ENCODE peak calls at places on chromosomes 13 and 19, in seven cellular contexts. One of them, this sample, is unnamed.

GRCh38 chr13:31064636-31065035 is 97.1 kb downstream of the HSPH1 start:
- DNase-seq in T-helper 2 cell treated with Interferon-gamma antibody and Interleukin-4, amounts not matched to agents 5 μg/mL and 100 μg/mL, for 36 hours: no peak
- DNase-seq in adrenal gland: no peak
- DNase-seq in activated CD4-positive, alpha-beta T cell treated with anti-CD3 and anti-CD28 coated beads, Interleukin-2, amount 10 ng/mL, durations not matched to agents 7 days and 5 days: no peak
- DNase-seq in activated CD8-positive, alpha-beta memory T cell treated with anti-CD3 and anti-CD28 coated beads for 1 hour: no peak
- DNase-seq in activated CD4-positive, CD25-positive, alpha-beta regulatory T cell treated with anti-CD3 and anti-CD28 coated beads, Interleukin-2, amount 50 U/mL, for 72 hours: no peak
- DNase-seq in ELF-1: no peak
- DNase-seq in this sample: no peak

GRCh38 chr13:49840266-49840665 is 47.8 kb upstream of the KPNA3 start:
- DNase-seq in adrenal gland: peak; percentile 33
- DNase-seq in activated CD4-positive, alpha-beta T cell treated with anti-CD3 and anti-CD28 coated beads, Interleukin-2, amount 10 ng/mL, durations not matched to agents 7 days and 5 days: no peak
- DNase-seq in ELF-1: no peak
- DNase-seq in T-helper 2 cell treated with Interferon-gamma antibody and Interleukin-4, amounts not matched to agents 5 μg/mL and 100 μg/mL, for 36 hours: no peak
- DNase-seq in activated CD8-positive, alpha-beta memory T cell treated with anti-CD3 and anti-CD28 coated beads for 1 hour: no peak
- DNase-seq in activated CD4-positive, CD25-positive, alpha-beta regulatory T cell treated with anti-CD3 and anti-CD28 coated beads, Interleukin-2, amount 50 U/mL, for 72 hours: no peak
- DNase-seq in this sample: no peak

GRCh38 chr19:33673258-33673875 is 51.6 kb downstream of the CHST8 start:
- DNase-seq in adrenal gland: no peak
- DNase-seq in T-helper 2 cell treated with Interferon-gamma antibody and Interleukin-4, amounts not matched to agents 5 μg/mL and 100 μg/mL, for 36 hours: no peak
- DNase-seq in activated CD4-positive, alpha-beta T cell treated with anti-CD3 and anti-CD28 coated beads, Interleukin-2, amount 10 ng/mL, durations not matched to agents 7 days and 5 days: no peak
- DNase-seq in activated CD4-positive, CD25-positive, alpha-beta regulatory T cell treated with anti-CD3 and anti-CD28 coated beads, Interleukin-2, amount 50 U/mL, for 72 hours: no peak
- DNase-seq in ELF-1: no peak
- DNase-seq in activated CD8-positive, alpha-beta memory T cell treated with anti-CD3 and anti-CD28 coated beads for 1 hour: no peak
- DNase-seq in this sample: no peak

GRCh38 chr19:58196911-58197616 is 14.2 kb downstream of the ZNF274 start:
- DNase-seq in ELF-1: peak; percentile 27
- DNase-seq in activated CD8-positive, alpha-beta memory T cell treated with anti-CD3 and anti-CD28 coated beads for 1 hour: no peak
- DNase-seq in activated CD4-positive, CD25-positive, alpha-beta regulatory T cell treated with anti-CD3 and anti-CD28 coated beads, Interleukin-2, amount 50 U/mL, for 72 hours: no peak
- DNase-seq in activated CD4-positive, alpha-beta T cell treated with anti-CD3 and anti-CD28 coated beads, Interleukin-2, amount 10 ng/mL, durations not matched to agents 7 days and 5 days: no peak
- DNase-seq in adrenal gland: no peak
- DNase-seq in T-helper 2 cell treated with Interferon-gamma antibody and Interleukin-4, amounts not matched to agents 5 μg/mL and 100 μg/mL, for 36 hours: no peak
- DNase-seq in this sample: no peak

GRCh38 chr19:42225718-42226292 is 5.7 kb downstream of the ZNF526 start:
- DNase-seq in ELF-1: no peak
- DNase-seq in activated CD8-positive, alpha-beta memory T cell treated with anti-CD3 and anti-CD28 coated beads for 1 hour: no peak
- DNase-seq in T-helper 2 cell treated with Interferon-gamma antibody and Interleukin-4, amounts not matched to agents 5 μg/mL and 100 μg/mL, for 36 hours: no peak
- DNase-seq in activated CD4-positive, CD25-positive, alpha-beta regulatory T cell treated with anti-CD3 and anti-CD28 coated beads, Interleukin-2, amount 50 U/mL, for 72 hours: no peak
- DNase-seq in adrenal gland: no peak
- DNase-seq in activated CD4-positive, alpha-beta T cell treated with anti-CD3 and anti-CD28 coated beads, Interleukin-2, amount 10 ng/mL, durations not matched to agents 7 days and 5 days: no peak
- DNase-seq in this sample: no peak

GRCh38 chr13:76014618-76015315 is 378.6 kb downstream of the LMO7 start:
- DNase-seq in activated CD4-positive, CD25-positive, alpha-beta regulatory T cell treated with anti-CD3 and anti-CD28 coated beads, Interleukin-2, amount 50 U/mL, for 72 hours: no peak
- DNase-seq in adrenal gland: no peak
- DNase-seq in ELF-1: no peak
- DNase-seq in activated CD8-positive, alpha-beta memory T cell treated with anti-CD3 and anti-CD28 coated beads for 1 hour: no peak
- DNase-seq in T-helper 2 cell treated with Interferon-gamma antibody and Interleukin-4, amounts not matched to agents 5 μg/mL and 100 μg/mL, for 36 hours: no peak
- DNase-seq in activated CD4-positive, alpha-beta T cell treated with anti-CD3 and anti-CD28 coated beads, Interleukin-2, amount 10 ng/mL, durations not matched to agents 7 days and 5 days: no peak
- DNase-seq in this sample: no peak

GRCh38 chr19:20858218-20858617 is 64.8 kb upstream of the ZNF85 start:
- DNase-seq in adrenal gland: no peak
- DNase-seq in activated CD4-positive, CD25-positive, alpha-beta regulatory T cell treated with anti-CD3 and anti-CD28 coated beads, Interleukin-2, amount 50 U/mL, for 72 hours: no peak
- DNase-seq in activated CD8-positive, alpha-beta memory T cell treated with anti-CD3 and anti-CD28 coated beads for 1 hour: no peak
- DNase-seq in T-helper 2 cell treated with Interferon-gamma antibody and Interleukin-4, amounts not matched to agents 5 μg/mL and 100 μg/mL, for 36 hours: no peak
- DNase-seq in activated CD4-positive, alpha-beta T cell treated with anti-CD3 and anti-CD28 coated beads, Interleukin-2, amount 10 ng/mL, durations not matched to agents 7 days and 5 days: no peak
- DNase-seq in ELF-1: peak; percentile 6
- DNase-seq in this sample: no peak

GRCh38 chr19:8423821-8424223 is 10.7 kb downstream of the MARCHF2 start:
- DNase-seq in activated CD4-positive, alpha-beta T cell treated with anti-CD3 and anti-CD28 coated beads, Interleukin-2, amount 10 ng/mL, durations not matched to agents 7 days and 5 days: no peak
- DNase-seq in T-helper 2 cell treated with Interferon-gamma antibody and Interleukin-4, amounts not matched to agents 5 μg/mL and 100 μg/mL, for 36 hours: no peak
- DNase-seq in activated CD8-positive, alpha-beta memory T cell treated with anti-CD3 and anti-CD28 coated beads for 1 hour: no peak
- DNase-seq in adrenal gland: peak; percentile 98
- DNase-seq in ELF-1: peak; percentile 92
- DNase-seq in activated CD4-positive, CD25-positive, alpha-beta regulatory T cell treated with anti-CD3 and anti-CD28 coated beads, Interleukin-2, amount 50 U/mL, for 72 hours: no peak
- DNase-seq in this sample: no peak

GRCh38 chr19:38682872-38683392 is 35.5 kb downstream of the ACTN4 start:
- DNase-seq in activated CD4-positive, alpha-beta T cell treated with anti-CD3 and anti-CD28 coated beads, Interleukin-2, amount 10 ng/mL, durations not matched to agents 7 days and 5 days: no peak
- DNase-seq in adrenal gland: no peak
- DNase-seq in ELF-1: no peak
- DNase-seq in activated CD4-positive, CD25-positive, alpha-beta regulatory T cell treated with anti-CD3 and anti-CD28 coated beads, Interleukin-2, amount 50 U/mL, for 72 hours: no peak
- DNase-seq in activated CD8-positive, alpha-beta memory T cell treated with anti-CD3 and anti-CD28 coated beads for 1 hour: no peak
- DNase-seq in T-helper 2 cell treated with Interferon-gamma antibody and Interleukin-4, amounts not matched to agents 5 μg/mL and 100 μg/mL, for 36 hours: no peak
- DNase-seq in this sample: no peak

GRCh38 chr13:42039457-42039945 is 8.9 kb upstream of the DGKH start:
- DNase-seq in adrenal gland: no peak
- DNase-seq in activated CD4-positive, alpha-beta T cell treated with anti-CD3 and anti-CD28 coated beads, Interleukin-2, amount 10 ng/mL, durations not matched to agents 7 days and 5 days: peak; percentile 13
- DNase-seq in activated CD8-positive, alpha-beta memory T cell treated with anti-CD3 and anti-CD28 coated beads for 1 hour: no peak
- DNase-seq in activated CD4-positive, CD25-positive, alpha-beta regulatory T cell treated with anti-CD3 and anti-CD28 coated beads, Interleukin-2, amount 50 U/mL, for 72 hours: no peak
- DNase-seq in ELF-1: peak; percentile 15
- DNase-seq in T-helper 2 cell treated with Interferon-gamma antibody and Interleukin-4, amounts not matched to agents 5 μg/mL and 100 μg/mL, for 36 hours: no peak
- DNase-seq in this sample: no peak

GRCh38 chr13:98493035-98493401 is 83.9 kb downstream of the STK24 start:
- DNase-seq in ELF-1: no peak
- DNase-seq in activated CD8-positive, alpha-beta memory T cell treated with anti-CD3 and anti-CD28 coated beads for 1 hour: no peak
- DNase-seq in T-helper 2 cell treated with Interferon-gamma antibody and Interleukin-4, amounts not matched to agents 5 μg/mL and 100 μg/mL, for 36 hours: no peak
- DNase-seq in activated CD4-positive, CD25-positive, alpha-beta regulatory T cell treated with anti-CD3 and anti-CD28 coated beads, Interleukin-2, amount 50 U/mL, for 72 hours: no peak
- DNase-seq in adrenal gland: no peak
- DNase-seq in activated CD4-positive, alpha-beta T cell treated with anti-CD3 and anti-CD28 coated beads, Interleukin-2, amount 10 ng/mL, durations not matched to agents 7 days and 5 days: no peak
- DNase-seq in this sample: no peak

GRCh38 chr19:33693678-33694077 is 71.9 kb downstream of the CHST8 start:
- DNase-seq in activated CD4-positive, alpha-beta T cell treated with anti-CD3 and anti-CD28 coated beads, Interleukin-2, amount 10 ng/mL, durations not matched to agents 7 days and 5 days: no peak
- DNase-seq in T-helper 2 cell treated with Interferon-gamma antibody and Interleukin-4, amounts not matched to agents 5 μg/mL and 100 μg/mL, for 36 hours: no peak
- DNase-seq in adrenal gland: no peak
- DNase-seq in activated CD4-positive, CD25-positive, alpha-beta regulatory T cell treated with anti-CD3 and anti-CD28 coated beads, Interleukin-2, amount 50 U/mL, for 72 hours: no peak
- DNase-seq in ELF-1: no peak
- DNase-seq in activated CD8-positive, alpha-beta memory T cell treated with anti-CD3 and anti-CD28 coated beads for 1 hour: no peak
- DNase-seq in this sample: no peak

GRCh38 chr13:26498524-26499208 is 58.8 kb upstream of the WASF3 start:
- DNase-seq in activated CD4-positive, CD25-positive, alpha-beta regulatory T cell treated with anti-CD3 and anti-CD28 coated beads, Interleukin-2, amount 50 U/mL, for 72 hours: no peak
- DNase-seq in T-helper 2 cell treated with Interferon-gamma antibody and Interleukin-4, amounts not matched to agents 5 μg/mL and 100 μg/mL, for 36 hours: no peak
- DNase-seq in activated CD4-positive, alpha-beta T cell treated with anti-CD3 and anti-CD28 coated beads, Interleukin-2, amount 10 ng/mL, durations not matched to agents 7 days and 5 days: no peak
- DNase-seq in activated CD8-positive, alpha-beta memory T cell treated with anti-CD3 and anti-CD28 coated beads for 1 hour: no peak
- DNase-seq in adrenal gland: no peak
- DNase-seq in ELF-1: no peak
- DNase-seq in this sample: no peak

GRCh38 chr19:53467138-53467502 is 413 bp upstream of the ZNF813 start:
- DNase-seq in activated CD4-positive, CD25-positive, alpha-beta regulatory T cell treated with anti-CD3 and anti-CD28 coated beads, Interleukin-2, amount 50 U/mL, for 72 hours: no peak
- DNase-seq in T-helper 2 cell treated with Interferon-gamma antibody and Interleukin-4, amounts not matched to agents 5 μg/mL and 100 μg/mL, for 36 hours: no peak
- DNase-seq in activated CD4-positive, alpha-beta T cell treated with anti-CD3 and anti-CD28 coated beads, Interleukin-2, amount 10 ng/mL, durations not matched to agents 7 days and 5 days: no peak
- DNase-seq in ELF-1: no peak
- DNase-seq in activated CD8-positive, alpha-beta memory T cell treated with anti-CD3 and anti-CD28 coated beads for 1 hour: no peak
- DNase-seq in adrenal gland: no peak
- DNase-seq in this sample: no peak